ENCODE peak calls at places on chromosomes 4 and X, in eight cellular contexts. One of them, this sample, is unnamed.

GRCh38 chr4:36285784-36286480 is 4.5 kb downstream of the DTHD1 start:
- DNase-seq in activated naive CD8-positive, alpha-beta T cell treated with anti-CD3 and anti-CD28 coated beads, Interleukin-2, amount 10 ng/mL, durations not matched to agents 7 days and 5 days: no peak
- DNase-seq in AML-193: peak; percentile 75
- DNase-seq in activated naive CD4-positive, alpha-beta T cell: peak; percentile 4
- DNase-seq in left lung: no peak
- DNase-seq in GM13977: peak; percentile 61
- DNase-seq in amniotic epithelial cell: no peak
- DNase-seq in endothelial cell: no peak
- DNase-seq in this sample: no peak

GRCh38 chrX:135328421-135329005 is 19.2 kb downstream of the ETDC start:
- DNase-seq in activated naive CD8-positive, alpha-beta T cell treated with anti-CD3 and anti-CD28 coated beads, Interleukin-2, amount 10 ng/mL, durations not matched to agents 7 days and 5 days: no peak
- DNase-seq in endothelial cell: no peak
- DNase-seq in AML-193: no peak
- DNase-seq in GM13977: no peak
- DNase-seq in left lung: no peak
- DNase-seq in amniotic epithelial cell: peak; percentile 3
- DNase-seq in activated naive CD4-positive, alpha-beta T cell: no peak
- DNase-seq in this sample: no peak

GRCh38 chr4:36168127-36168898 is 76.0 kb downstream of the ARAP2 start:
- DNase-seq in GM13977: no peak
- DNase-seq in activated naive CD8-positive, alpha-beta T cell treated with anti-CD3 and anti-CD28 coated beads, Interleukin-2, amount 10 ng/mL, durations not matched to agents 7 days and 5 days: no peak
- DNase-seq in AML-193: no peak
- DNase-seq in endothelial cell: no peak
- DNase-seq in amniotic epithelial cell: no peak
- DNase-seq in activated naive CD4-positive, alpha-beta T cell: no peak
- DNase-seq in left lung: no peak
- DNase-seq in this sample: no peak

GRCh38 chr4:139913995-139914394 is 240.0 kb downstream of the MAML3 start:
- DNase-seq in left lung: no peak
- DNase-seq in activated naive CD4-positive, alpha-beta T cell: no peak
- DNase-seq in activated naive CD8-positive, alpha-beta T cell treated with anti-CD3 and anti-CD28 coated beads, Interleukin-2, amount 10 ng/mL, durations not matched to agents 7 days and 5 days: no peak
- DNase-seq in amniotic epithelial cell: peak; percentile 61
- DNase-seq in AML-193: no peak
- DNase-seq in GM13977: no peak
- DNase-seq in endothelial cell: no peak
- DNase-seq in this sample: no peak

GRCh38 chr4:103008875-103009729 is 10.4 kb downstream of the SLC9B1 start:
- DNase-seq in AML-193: peak; percentile 75
- DNase-seq in activated naive CD4-positive, alpha-beta T cell: no peak
- DNase-seq in activated naive CD8-positive, alpha-beta T cell treated with anti-CD3 and anti-CD28 coated beads, Interleukin-2, amount 10 ng/mL, durations not matched to agents 7 days and 5 days: no peak
- DNase-seq in endothelial cell: peak; percentile 26
- DNase-seq in amniotic epithelial cell: peak; percentile 74
- DNase-seq in left lung: no peak
- DNase-seq in GM13977: peak; percentile 44
- DNase-seq in this sample: no peak

GRCh38 chr4:181674315-181674714 is 568.9 kb upstream of the TENM3 start:
- DNase-seq in endothelial cell: no peak
- DNase-seq in AML-193: no peak
- DNase-seq in activated naive CD8-positive, alpha-beta T cell treated with anti-CD3 and anti-CD28 coated beads, Interleukin-2, amount 10 ng/mL, durations not matched to agents 7 days and 5 days: no peak
- DNase-seq in amniotic epithelial cell: peak; percentile 73
- DNase-seq in left lung: no peak
- DNase-seq in activated naive CD4-positive, alpha-beta T cell: no peak
- DNase-seq in GM13977: no peak
- DNase-seq in this sample: no peak

GRCh38 chrX:74382613-74383012 is 38.7 kb upstream of the SLC16A2 start:
- DNase-seq in amniotic epithelial cell: peak; percentile 56
- DNase-seq in endothelial cell: peak; percentile 60
- DNase-seq in AML-193: peak; percentile 51
- DNase-seq in activated naive CD8-positive, alpha-beta T cell treated with anti-CD3 and anti-CD28 coated beads, Interleukin-2, amount 10 ng/mL, durations not matched to agents 7 days and 5 days: peak; percentile 45
- DNase-seq in activated naive CD4-positive, alpha-beta T cell: peak; percentile 1
- DNase-seq in left lung: peak; percentile 67
- DNase-seq in GM13977: peak; percentile 62
- DNase-seq in this sample: no peak

GRCh38 chrX:89033723-89034122 is 286.7 kb downstream of the CPXCR1 start:
- DNase-seq in amniotic epithelial cell: no peak
- DNase-seq in AML-193: no peak
- DNase-seq in activated naive CD8-positive, alpha-beta T cell treated with anti-CD3 and anti-CD28 coated beads, Interleukin-2, amount 10 ng/mL, durations not matched to agents 7 days and 5 days: no peak
- DNase-seq in activated naive CD4-positive, alpha-beta T cell: no peak
- DNase-seq in endothelial cell: no peak
- DNase-seq in GM13977: no peak
- DNase-seq in left lung: no peak
- DNase-seq in this sample: no peak

GRCh38 chr4:72568959-72569718 is at the start of gene ADAMTS3:
- DNase-seq in activated naive CD8-positive, alpha-beta T cell treated with anti-CD3 and anti-CD28 coated beads, Interleukin-2, amount 10 ng/mL, durations not matched to agents 7 days and 5 days: peak; percentile 29
- DNase-seq in AML-193: no peak
- DNase-seq in endothelial cell: peak; percentile 71
- DNase-seq in activated naive CD4-positive, alpha-beta T cell: no peak
- DNase-seq in left lung: peak; percentile 72
- DNase-seq in GM13977: peak; percentile 47
- DNase-seq in amniotic epithelial cell: peak; percentile 73
- DNase-seq in this sample: peak; percentile 81

GRCh38 chr4:71027611-71028010 is 34.2 kb downstream of the DCK start:
- DNase-seq in activated naive CD4-positive, alpha-beta T cell: no peak
- DNase-seq in amniotic epithelial cell: no peak
- DNase-seq in GM13977: no peak
- DNase-seq in endothelial cell: no peak
- DNase-seq in AML-193: no peak
- DNase-seq in left lung: no peak
- DNase-seq in activated naive CD8-positive, alpha-beta T cell treated with anti-CD3 and anti-CD28 coated beads, Interleukin-2, amount 10 ng/mL, durations not matched to agents 7 days and 5 days: no peak
- DNase-seq in this sample: no peak

GRCh38 chr4:121764303-121764701 is 662 bp downstream of the SMIM43 start:
- DNase-seq in amniotic epithelial cell: no peak
- DNase-seq in left lung: no peak
- DNase-seq in activated naive CD4-positive, alpha-beta T cell: no peak
- DNase-seq in activated naive CD8-positive, alpha-beta T cell treated with anti-CD3 and anti-CD28 coated beads, Interleukin-2, amount 10 ng/mL, durations not matched to agents 7 days and 5 days: no peak
- DNase-seq in AML-193: no peak
- DNase-seq in endothelial cell: no peak
- DNase-seq in GM13977: no peak
- DNase-seq in this sample: no peak

GRCh38 chr4:8108261-8108660 is 50.4 kb downstream of the ABLIM2 start:
- DNase-seq in activated naive CD4-positive, alpha-beta T cell: no peak
- DNase-seq in left lung: no peak
- DNase-seq in GM13977: no peak
- DNase-seq in activated naive CD8-positive, alpha-beta T cell treated with anti-CD3 and anti-CD28 coated beads, Interleukin-2, amount 10 ng/mL, durations not matched to agents 7 days and 5 days: no peak
- DNase-seq in amniotic epithelial cell: no peak
- DNase-seq in endothelial cell: no peak
- DNase-seq in AML-193: no peak
- DNase-seq in this sample: no peak

GRCh38 chr4:81326581-81326980 is 111.6 kb upstream of the PRKG2 start:
- DNase-seq in AML-193: no peak
- DNase-seq in endothelial cell: no peak
- DNase-seq in activated naive CD4-positive, alpha-beta T cell: no peak
- DNase-seq in left lung: no peak
- DNase-seq in activated naive CD8-positive, alpha-beta T cell treated with anti-CD3 and anti-CD28 coated beads, Interleukin-2, amount 10 ng/mL, durations not matched to agents 7 days and 5 days: no peak
- DNase-seq in GM13977: no peak
- DNase-seq in amniotic epithelial cell: no peak
- DNase-seq in this sample: no peak

GRCh38 chr4:56118055-56118454 is 169.3 kb downstream of the CEP135 start:
- DNase-seq in endothelial cell: no peak
- DNase-seq in left lung: no peak
- DNase-seq in AML-193: no peak
- DNase-seq in GM13977: no peak
- DNase-seq in activated naive CD4-positive, alpha-beta T cell: no peak
- DNase-seq in amniotic epithelial cell: no peak
- DNase-seq in activated naive CD8-positive, alpha-beta T cell treated with anti-CD3 and anti-CD28 coated beads, Interleukin-2, amount 10 ng/mL, durations not matched to agents 7 days and 5 days: no peak
- DNase-seq in this sample: no peak

GRCh38 chr4:163350672-163351071 is 7.0 kb downstream of the NPY5R start:
- DNase-seq in amniotic epithelial cell: no peak
- DNase-seq in endothelial cell: no peak
- DNase-seq in GM13977: no peak
- DNase-seq in AML-193: no peak
- DNase-seq in left lung: no peak
- DNase-seq in activated naive CD4-positive, alpha-beta T cell: no peak
- DNase-seq in activated naive CD8-positive, alpha-beta T cell treated with anti-CD3 and anti-CD28 coated beads, Interleukin-2, amount 10 ng/mL, durations not matched to agents 7 days and 5 days: no peak
- DNase-seq in this sample: no peak

GRCh38 chr4:161936625-161937133 is 227.1 kb downstream of the FSTL5 start:
- DNase-seq in activated naive CD4-positive, alpha-beta T cell: no peak
- DNase-seq in activated naive CD8-positive, alpha-beta T cell treated with anti-CD3 and anti-CD28 coated beads, Interleukin-2, amount 10 ng/mL, durations not matched to agents 7 days and 5 days: no peak
- DNase-seq in left lung: no peak
- DNase-seq in endothelial cell: no peak
- DNase-seq in amniotic epithelial cell: peak; percentile 95
- DNase-seq in AML-193: no peak
- DNase-seq in GM13977: no peak
- DNase-seq in this sample: no peak

GRCh38 chrX:19030805-19031204 is 46.9 kb upstream of the PHKA2 start:
- DNase-seq in activated naive CD8-positive, alpha-beta T cell treated with anti-CD3 and anti-CD28 coated beads, Interleukin-2, amount 10 ng/mL, durations not matched to agents 7 days and 5 days: no peak
- DNase-seq in AML-193: no peak
- DNase-seq in endothelial cell: no peak
- DNase-seq in activated naive CD4-positive, alpha-beta T cell: no peak
- DNase-seq in left lung: no peak
- DNase-seq in GM13977: no peak
- DNase-seq in amniotic epithelial cell: no peak
- DNase-seq in this sample: no peak